ENCODE peak calls at places on chromosomes 11 and 22, in five cellular contexts. One of them, this sample, is unnamed.

GRCh38 chr11:36033082-36033751 is 89.4 kb downstream of the LDLRAD3 start:
- DNase-seq in myocyte: no peak
- DNase-seq in HFF-Myc: no peak
- DNase-seq in HTR-8/SVneo: no peak
- DNase-seq in activated T-cell treated with anti-CD3 and anti-CD28 coated beads for 1 hour: no peak
- DNase-seq in this sample: no peak

GRCh38 chr11:110710520-110711381 is 1.5 kb downstream of the ARHGAP20 start:
- DNase-seq in HTR-8/SVneo: peak
- DNase-seq in activated T-cell treated with anti-CD3 and anti-CD28 coated beads for 1 hour: no peak
- DNase-seq in myocyte: peak
- DNase-seq in HFF-Myc: no peak
- DNase-seq in this sample: no peak

GRCh38 chr11:14422052-14422813 is 63.2 kb upstream of the RRAS2 start:
- DNase-seq in myocyte: peak
- DNase-seq in HFF-Myc: peak
- DNase-seq in HTR-8/SVneo: peak
- DNase-seq in activated T-cell treated with anti-CD3 and anti-CD28 coated beads for 1 hour: no peak
- DNase-seq in this sample: peak

GRCh38 chr11:66203847-66204246 is 64.6 kb upstream of the RAB1B start:
- DNase-seq in myocyte: no peak
- DNase-seq in activated T-cell treated with anti-CD3 and anti-CD28 coated beads for 1 hour: no peak
- DNase-seq in HFF-Myc: no peak
- DNase-seq in HTR-8/SVneo: no peak
- DNase-seq in this sample: no peak

GRCh38 chr11:12185914-12186313 is 75.5 kb downstream of the MICAL2 start:
- DNase-seq in HTR-8/SVneo: no peak
- DNase-seq in myocyte: peak
- DNase-seq in HFF-Myc: no peak
- DNase-seq in activated T-cell treated with anti-CD3 and anti-CD28 coated beads for 1 hour: no peak
- DNase-seq in this sample: no peak

GRCh38 chr11:19577391-19577831 is 135.2 kb upstream of the NAV2 start:
- DNase-seq in myocyte: peak
- DNase-seq in HTR-8/SVneo: no peak
- DNase-seq in activated T-cell treated with anti-CD3 and anti-CD28 coated beads for 1 hour: no peak
- DNase-seq in HFF-Myc: no peak
- DNase-seq in this sample: no peak

GRCh38 chr11:68215087-68215445 is 2.0 kb upstream of the KMT5B start:
- DNase-seq in HTR-8/SVneo: no peak
- DNase-seq in HFF-Myc: no peak
- DNase-seq in activated T-cell treated with anti-CD3 and anti-CD28 coated beads for 1 hour: no peak
- DNase-seq in myocyte: no peak
- DNase-seq in this sample: no peak

GRCh38 chr11:18769802-18770456 is 21.7 kb downstream of the PTPN5 start:
- DNase-seq in myocyte: no peak
- DNase-seq in HTR-8/SVneo: no peak
- DNase-seq in activated T-cell treated with anti-CD3 and anti-CD28 coated beads for 1 hour: no peak
- DNase-seq in HFF-Myc: no peak
- DNase-seq in this sample: no peak

GRCh38 chr11:115627071-115627470 is 122.9 kb upstream of the CADM1 start:
- DNase-seq in myocyte: no peak
- DNase-seq in HTR-8/SVneo: no peak
- DNase-seq in HFF-Myc: no peak
- DNase-seq in activated T-cell treated with anti-CD3 and anti-CD28 coated beads for 1 hour: no peak
- DNase-seq in this sample: no peak

GRCh38 chr22:50739894-50740293 is 1.9 kb downstream of the ACR start:
- DNase-seq in activated T-cell treated with anti-CD3 and anti-CD28 coated beads for 1 hour: no peak
- DNase-seq in myocyte: peak
- DNase-seq in HFF-Myc: no peak
- DNase-seq in HTR-8/SVneo: no peak
- DNase-seq in this sample: no peak

GRCh38 chr22:40534379-40535188 is 101.9 kb downstream of the MRTFA start:
- DNase-seq in myocyte: peak
- DNase-seq in activated T-cell treated with anti-CD3 and anti-CD28 coated beads for 1 hour: no peak
- DNase-seq in HFF-Myc: no peak
- DNase-seq in HTR-8/SVneo: peak
- DNase-seq in this sample: no peak

GRCh38 chr11:118304809-118305248 is 299 bp downstream of the CD3E start:
- DNase-seq in myocyte: no peak
- DNase-seq in HFF-Myc: no peak
- DNase-seq in activated T-cell treated with anti-CD3 and anti-CD28 coated beads for 1 hour: peak
- DNase-seq in HTR-8/SVneo: no peak
- DNase-seq in this sample: no peak

GRCh38 chr11:17952487-17952886 is 60.4 kb downstream of the SERGEF start:
- DNase-seq in HFF-Myc: no peak
- DNase-seq in activated T-cell treated with anti-CD3 and anti-CD28 coated beads for 1 hour: no peak
- DNase-seq in myocyte: no peak
- DNase-seq in HTR-8/SVneo: no peak
- DNase-seq in this sample: no peak

GRCh38 chr11:97290444-97291041 is 900.7 kb downstream of the JRKL start:
- DNase-seq in HTR-8/SVneo: no peak
- DNase-seq in activated T-cell treated with anti-CD3 and anti-CD28 coated beads for 1 hour: no peak
- DNase-seq in HFF-Myc: no peak
- DNase-seq in myocyte: peak
- DNase-seq in this sample: no peak

GRCh38 chr11:59680287-59681154 is 11.7 kb upstream of the PATL1 start:
- DNase-seq in activated T-cell treated with anti-CD3 and anti-CD28 coated beads for 1 hour: peak
- DNase-seq in HTR-8/SVneo: peak
- DNase-seq in HFF-Myc: no peak
- DNase-seq in myocyte: peak
- DNase-seq in this sample: no peak

GRCh38 chr11:74863410-74863809 is 85.5 kb downstream of the XRRA1 start:
- DNase-seq in myocyte: no peak
- DNase-seq in HFF-Myc: no peak
- DNase-seq in activated T-cell treated with anti-CD3 and anti-CD28 coated beads for 1 hour: no peak
- DNase-seq in HTR-8/SVneo: no peak
- DNase-seq in this sample: no peak

GRCh38 chr11:14513800-14514199 is 6.4 kb downstream of the PSMA1 start:
- DNase-seq in activated T-cell treated with anti-CD3 and anti-CD28 coated beads for 1 hour: no peak
- DNase-seq in myocyte: no peak
- DNase-seq in HTR-8/SVneo: no peak
- DNase-seq in HFF-Myc: no peak
- DNase-seq in this sample: no peak

GRCh38 chr11:1260023-1260501 is 37.2 kb downstream of the MUC5B start:
- DNase-seq in HFF-Myc: no peak
- DNase-seq in myocyte: no peak
- DNase-seq in HTR-8/SVneo: no peak
- DNase-seq in activated T-cell treated with anti-CD3 and anti-CD28 coated beads for 1 hour: peak
- DNase-seq in this sample: no peak

GRCh38 chr11:119262668-119263351 is 54.1 kb downstream of the MCAM start:
- DNase-seq in activated T-cell treated with anti-CD3 and anti-CD28 coated beads for 1 hour: no peak
- DNase-seq in myocyte: peak
- DNase-seq in HTR-8/SVneo: peak
- DNase-seq in HFF-Myc: peak
- DNase-seq in this sample: no peak

GRCh38 chr11:45399166-45399565 is 113.0 kb upstream of the SYT13 start:
- DNase-seq in HFF-Myc: no peak
- DNase-seq in activated T-cell treated with anti-CD3 and anti-CD28 coated beads for 1 hour: no peak
- DNase-seq in HTR-8/SVneo: no peak
- DNase-seq in myocyte: no peak
- DNase-seq in this sample: no peak

GRCh38 chr22:45216133-45217003 is 24.3 kb downstream of the KIAA0930 start:
- DNase-seq in myocyte: peak
- DNase-seq in HTR-8/SVneo: no peak
- DNase-seq in activated T-cell treated with anti-CD3 and anti-CD28 coated beads for 1 hour: no peak
- DNase-seq in HFF-Myc: no peak
- DNase-seq in this sample: no peak

GRCh38 chr11:114209343-114209742 is 86.9 kb upstream of the NNMT start:
- DNase-seq in HTR-8/SVneo: no peak
- DNase-seq in myocyte: no peak
- DNase-seq in activated T-cell treated with anti-CD3 and anti-CD28 coated beads for 1 hour: no peak
- DNase-seq in HFF-Myc: no peak
- DNase-seq in this sample: no peak

GRCh38 chr22:46323126-46323525 is 12.4 kb upstream of the TRMU start:
- DNase-seq in activated T-cell treated with anti-CD3 and anti-CD28 coated beads for 1 hour: no peak
- DNase-seq in HFF-Myc: no peak
- DNase-seq in myocyte: no peak
- DNase-seq in HTR-8/SVneo: no peak
- DNase-seq in this sample: no peak

GRCh38 chr22:22408731-22409696 is 99.5 kb downstream of the ZNF280B start:
- DNase-seq in HTR-8/SVneo: peak
- DNase-seq in myocyte: peak
- DNase-seq in activated T-cell treated with anti-CD3 and anti-CD28 coated beads for 1 hour: no peak
- DNase-seq in HFF-Myc: no peak
- DNase-seq in this sample: no peak

GRCh38 chr22:35719212-35719869 is 1.7 kb downstream of the APOL5 start:
- DNase-seq in myocyte: no peak
- DNase-seq in HFF-Myc: no peak
- DNase-seq in activated T-cell treated with anti-CD3 and anti-CD28 coated beads for 1 hour: no peak
- DNase-seq in HTR-8/SVneo: no peak
- DNase-seq in this sample: no peak

GRCh38 chr11:69446108-69446507 is 35.4 kb upstream of the LINC01488 start:
- DNase-seq in HTR-8/SVneo: no peak
- DNase-seq in activated T-cell treated with anti-CD3 and anti-CD28 coated beads for 1 hour: no peak
- DNase-seq in HFF-Myc: no peak
- DNase-seq in myocyte: no peak
- DNase-seq in this sample: no peak